ENCODE peak calls at places on chromosomes 7 and 10, in eight cellular contexts. Q is pancreas; X is upper lobe of right lung; I is ovary; C is kidney; S is heart left ventricle; B is neuronal stem cell; Z is naive thymus-derived CD4-positive, alpha-beta T cell. Y is an unnamed sample.

GRCh38 chr10:114239117-114239993 is at the start of gene VWA2:
- DNase-seq in Z (no peak), S (peak), B (peak), I (no peak), X (peak), C (peak), Q (peak), Y (peak)

GRCh38 chr7:118609207-118609606 is 384.7 kb downstream of the ANKRD7 start:
- DNase-seq in Q (peak), S (no peak), X (peak), B (no peak), I (no peak), Z (no peak), C (no peak), Y (no peak)

GRCh38 chr10:31866118-31866670 is 62.4 kb downstream of the ARHGAP12 start:
- DNase-seq in Z (no peak), Q (no peak), C (no peak), S (no peak), B (no peak), X (no peak), I (no peak), Y (no peak)

GRCh38 chr10:624605-625334 is 64.7 kb downstream of the DIP2C start:
- DNase-seq in S (peak), C (peak), X (peak), I (peak), Z (no peak), B (no peak), Q (no peak), Y (peak)

GRCh38 chr10:80526742-80527141 is 11.0 kb upstream of the SH2D4B start:
- DNase-seq in S (no peak), B (no peak), X (no peak), C (no peak), Z (no peak), I (no peak), Q (no peak), Y (no peak)

GRCh38 chr7:35384761-35385700 is 131.1 kb upstream of the TBX20 start:
- DNase-seq in I (no peak), B (no peak), S (peak), C (no peak), Z (no peak), X (no peak), Q (no peak), Y (no peak)

GRCh38 chr7:2730846-2731770 is 43.1 kb downstream of the AMZ1 start:
- DNase-seq in S (peak), Q (peak), Z (no peak), X (no peak), B (no peak), I (peak), C (peak), Y (no peak)

GRCh38 chr10:63735305-63735704 is 214.1 kb downstream of the REEP3 start:
- DNase-seq in B (no peak), Z (no peak), X (no peak), C (no peak), Q (no peak), I (no peak), S (no peak), Y (no peak)

GRCh38 chr10:74329873-74330272 is 178.9 kb downstream of the ADK start:
- DNase-seq in B (no peak), I (no peak), X (no peak), S (no peak), Z (no peak), Q (no peak), C (no peak), Y (no peak)

GRCh38 chr10:128280271-128280670 is 154.0 kb upstream of the MKI67 start:
- DNase-seq in X (no peak), B (no peak), I (no peak), Z (no peak), Q (no peak), C (no peak), S (no peak), Y (no peak)
- H3K27ac ChIP-seq in X (no peak), B (no peak), I (no peak), Z (no peak), Q (no peak), C (no peak), S (no peak), Y (no peak)

GRCh38 chr7:105000190-105000589 is 13.8 kb upstream of the KMT2E start:
- DNase-seq in B (no peak), I (no peak), X (no peak), Z (no peak), S (no peak), C (no peak), Q (no peak), Y (no peak)
- H3K27ac ChIP-seq in B (no peak), I (no peak), X (no peak), Z (no peak), S (no peak), C (no peak), Q (no peak), Y (peak)

GRCh38 chr7:112302566-112302965 is 96.1 kb downstream of the ZNF277 start:
- DNase-seq in Q (no peak), Z (no peak), S (no peak), X (no peak), C (no peak), B (no peak), I (no peak), Y (no peak)
- H3K27ac ChIP-seq in Q (no peak), Z (no peak), S (no peak), X (no peak), C (no peak), B (no peak), I (no peak), Y (no peak)

DNA sequence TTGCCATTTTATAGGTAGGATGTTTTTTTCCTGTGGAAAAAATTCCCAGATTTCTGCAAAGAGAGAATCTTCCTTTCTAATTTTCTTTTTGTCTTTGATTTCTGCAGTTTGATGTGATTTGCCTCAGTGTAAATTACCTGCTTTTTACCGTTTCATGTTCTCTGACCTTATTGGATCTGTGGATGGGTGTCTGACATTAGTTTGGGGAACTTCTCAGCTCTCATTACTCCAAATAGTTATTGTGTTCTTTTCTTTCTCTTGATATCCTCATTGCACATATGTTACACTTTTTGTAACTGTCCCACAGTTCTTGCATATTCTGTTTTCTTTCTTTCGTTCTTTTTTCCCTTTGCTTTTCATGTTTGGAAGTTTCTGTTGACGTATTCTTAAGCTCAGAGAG is 28.5 kb downstream of the NACAD start:
- DNase-seq in C (no peak), Q (no peak), Z (no peak), B (no peak), S (no peak), I (no peak), X (no peak), Y (no peak)
- H3K27ac ChIP-seq in C (no peak), Q (no peak), Z (peak), B (no peak), S (no peak), I (no peak), X (no peak), Y (no peak)

DNA sequence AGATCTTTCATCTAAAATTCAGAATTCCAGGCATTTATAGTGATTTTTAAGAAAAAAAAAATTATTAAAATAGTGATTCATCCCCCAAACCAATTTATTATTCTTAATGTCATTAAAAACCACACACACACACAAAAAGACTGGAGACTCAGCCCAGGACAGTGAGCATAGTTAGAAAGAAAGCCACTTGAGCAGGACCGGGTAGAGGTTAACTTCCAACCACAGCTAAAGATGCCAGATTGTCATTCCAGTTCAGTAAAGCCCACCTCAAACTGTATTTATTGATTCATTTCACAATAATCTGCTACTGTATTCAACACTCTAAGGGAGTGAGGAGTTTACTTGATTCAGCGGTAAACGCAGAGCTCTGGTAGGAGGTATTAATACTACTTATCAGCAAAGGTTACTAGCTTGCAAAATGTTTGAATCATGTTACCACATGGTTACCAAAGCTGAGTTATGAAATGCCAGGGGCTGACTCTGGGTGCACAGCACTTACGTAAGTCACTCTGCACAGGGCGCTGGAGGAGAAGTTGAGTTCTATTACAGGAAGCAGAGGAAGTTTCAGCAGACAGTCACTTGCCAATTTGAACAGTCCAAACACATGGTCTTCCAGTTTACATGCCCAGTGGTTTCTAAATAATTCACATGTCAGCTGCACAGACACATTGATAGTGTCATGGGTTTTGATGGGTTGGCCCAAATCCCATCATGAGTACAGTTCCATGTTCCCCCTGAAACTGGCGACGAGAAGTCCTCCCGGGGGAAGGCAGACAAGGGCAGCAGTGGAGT is 64.6 kb downstream of the KLF6 start:
- DNase-seq in S (no peak), I (no peak), X (peak), Z (no peak), Q (no peak), C (no peak), B (no peak), Y (peak)
- H3K27ac ChIP-seq in S (no peak), I (no peak), X (peak), Z (no peak), Q (no peak), C (no peak), B (no peak), Y (peak)

Y was measured in psoas muscle.